ENCODE peak calls at places on chromosomes 16 and 17, in four cellular contexts. One of them, this sample, is unnamed.

GRCh38 chr17:17241656-17242055 is 4.7 kb upstream of the FLCN start:
- DNase-seq in tibial nerve: no peak
- DNase-seq in Peyer's patch: no peak
- DNase-seq in prostate gland: no peak
- DNase-seq in this sample: no peak

GRCh38 chr17:57724038-57724728 is 20.9 kb downstream of the CCDC182 start:
- DNase-seq in Peyer's patch: no peak
- DNase-seq in prostate gland: no peak
- DNase-seq in tibial nerve: no peak
- DNase-seq in this sample: no peak

GRCh38 chr17:39765159-39765558 is 27.4 kb downstream of the GRB7 start:
- DNase-seq in prostate gland: no peak
- DNase-seq in Peyer's patch: no peak
- DNase-seq in tibial nerve: no peak
- DNase-seq in this sample: no peak

GRCh38 chr16:90008708-90009145 is 10.5 kb downstream of the DBNDD1 start:
- DNase-seq in Peyer's patch: peak
- DNase-seq in tibial nerve: no peak
- DNase-seq in prostate gland: no peak
- DNase-seq in this sample: peak

GRCh38 chr16:21233521-21234150 is at the start of gene ANKS4B:
- DNase-seq in tibial nerve: no peak
- DNase-seq in prostate gland: no peak
- DNase-seq in Peyer's patch: no peak
- DNase-seq in this sample: no peak

GRCh38 chr16:84434800-84435199 is 66.5 kb downstream of the ATP2C2 start:
- DNase-seq in Peyer's patch: no peak
- DNase-seq in prostate gland: no peak
- DNase-seq in tibial nerve: no peak
- DNase-seq in this sample: no peak

GRCh38 chr16:83952587-83952939 is 477 bp upstream of the OSGIN1 start:
- DNase-seq in tibial nerve: no peak
- DNase-seq in Peyer's patch: no peak
- DNase-seq in prostate gland: peak
- DNase-seq in this sample: no peak

GRCh38 chr17:66526827-66527226 is 224.4 kb downstream of the PRKCA start:
- DNase-seq in tibial nerve: no peak
- DNase-seq in prostate gland: no peak
- DNase-seq in Peyer's patch: no peak
- DNase-seq in this sample: no peak

GRCh38 chr16:84729716-84730320 is 30.0 kb downstream of the USP10 start:
- DNase-seq in tibial nerve: no peak
- DNase-seq in Peyer's patch: no peak
- DNase-seq in prostate gland: no peak
- DNase-seq in this sample: no peak

GRCh38 chr16:50368410-50369132 is at the start of gene BRD7:
- DNase-seq in Peyer's patch: peak
- DNase-seq in tibial nerve: peak
- DNase-seq in prostate gland: peak
- DNase-seq in this sample: peak

GRCh38 chr16:11914210-11914758 is 1.5 kb downstream of the GSPT1 start:
- DNase-seq in tibial nerve: no peak
- DNase-seq in prostate gland: no peak
- DNase-seq in Peyer's patch: no peak
- DNase-seq in this sample: peak

GRCh38 chr17:80611831-80612230 is 67.2 kb downstream of the RPTOR start:
- DNase-seq in Peyer's patch: no peak
- DNase-seq in tibial nerve: no peak
- DNase-seq in prostate gland: no peak
- DNase-seq in this sample: no peak

GRCh38 chr16:80116711-80117110 is 424.1 kb upstream of the DYNLRB2 start:
- DNase-seq in Peyer's patch: no peak
- DNase-seq in tibial nerve: no peak
- DNase-seq in prostate gland: no peak
- DNase-seq in this sample: no peak

GRCh38 chr17:29628619-29629018 is 5.9 kb upstream of the CORO6 start:
- DNase-seq in Peyer's patch: no peak
- DNase-seq in prostate gland: no peak
- DNase-seq in tibial nerve: no peak
- DNase-seq in this sample: no peak

GRCh38 chr16:14304891-14305459 is 233.9 kb downstream of the MRTFB start:
- DNase-seq in Peyer's patch: no peak
- DNase-seq in prostate gland: no peak
- DNase-seq in tibial nerve: no peak
- DNase-seq in this sample: no peak

GRCh38 chr17:29273924-29274323 is 20.0 kb downstream of the NUFIP2 start:
- DNase-seq in prostate gland: no peak
- DNase-seq in tibial nerve: no peak
- DNase-seq in Peyer's patch: no peak
- DNase-seq in this sample: no peak

GRCh38 chr16:27803775-27804549 is 254.0 kb downstream of the KATNIP start:
- DNase-seq in Peyer's patch: no peak
- DNase-seq in prostate gland: no peak
- DNase-seq in tibial nerve: no peak
- DNase-seq in this sample: no peak

DNA sequence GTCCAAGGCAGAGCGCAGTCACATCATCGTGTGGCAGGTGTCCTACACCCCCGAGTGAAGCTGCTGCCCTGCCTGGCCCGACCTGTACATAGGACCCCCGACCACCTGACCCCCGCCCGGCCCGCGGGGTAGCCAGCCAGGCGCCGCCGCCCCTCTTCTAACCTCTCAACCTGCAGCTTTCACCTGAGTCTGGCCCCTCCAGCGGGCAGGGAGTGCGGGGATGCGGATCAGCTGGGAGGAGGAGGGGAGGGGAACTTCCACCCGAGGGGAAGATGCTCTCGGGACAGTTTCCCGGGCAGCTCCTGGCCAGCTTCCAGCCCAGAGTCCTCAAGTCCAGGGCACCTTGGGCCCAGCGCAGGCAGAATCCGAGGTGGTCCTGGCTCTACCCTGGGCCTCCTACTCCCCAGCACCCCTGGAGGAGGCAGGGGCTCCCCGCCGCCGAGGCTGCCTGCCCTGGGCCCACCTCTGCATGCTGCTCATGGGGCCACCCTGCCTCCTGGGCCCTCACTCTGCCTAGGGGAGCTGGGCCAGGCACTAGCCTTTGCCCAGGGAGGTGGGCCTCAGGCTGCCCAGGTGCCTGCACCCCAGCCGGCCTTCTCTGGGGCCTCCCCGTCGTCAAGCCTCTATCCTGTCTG is 2.5 kb downstream of the NME3 start:
- DNase-seq in prostate gland: no peak
- DNase-seq in tibial nerve: no peak
- DNase-seq in Peyer's patch: no peak
- DNase-seq in this sample: no peak
- H3K27ac ChIP-seq in prostate gland: no peak
- H3K27ac ChIP-seq in tibial nerve: no peak
- H3K27ac ChIP-seq in Peyer's patch: no peak
- H3K27ac ChIP-seq in this sample: no peak

GRCh38 chr17:4947010-4947410 is 1.3 kb downstream of the PFN1 start:
- DNase-seq in Peyer's patch: peak
- DNase-seq in prostate gland: no peak
- DNase-seq in tibial nerve: no peak
- DNase-seq in this sample: no peak

GRCh38 chr17:4948997-4949320 is 629 bp upstream of the PFN1 start:
- DNase-seq in tibial nerve: peak
- DNase-seq in Peyer's patch: peak
- DNase-seq in prostate gland: peak
- DNase-seq in this sample: no peak

GRCh38 chr17:4947411-4948165 is 742 bp downstream of the PFN1 start:
- DNase-seq in Peyer's patch: peak
- DNase-seq in tibial nerve: peak
- DNase-seq in prostate gland: peak
- DNase-seq in this sample: peak

GRCh38 chr17:4949321-4950074 is 1.2 kb upstream of the PFN1 start:
- DNase-seq in tibial nerve: peak
- DNase-seq in Peyer's patch: peak
- DNase-seq in prostate gland: peak
- DNase-seq in this sample: peak

DNA sequence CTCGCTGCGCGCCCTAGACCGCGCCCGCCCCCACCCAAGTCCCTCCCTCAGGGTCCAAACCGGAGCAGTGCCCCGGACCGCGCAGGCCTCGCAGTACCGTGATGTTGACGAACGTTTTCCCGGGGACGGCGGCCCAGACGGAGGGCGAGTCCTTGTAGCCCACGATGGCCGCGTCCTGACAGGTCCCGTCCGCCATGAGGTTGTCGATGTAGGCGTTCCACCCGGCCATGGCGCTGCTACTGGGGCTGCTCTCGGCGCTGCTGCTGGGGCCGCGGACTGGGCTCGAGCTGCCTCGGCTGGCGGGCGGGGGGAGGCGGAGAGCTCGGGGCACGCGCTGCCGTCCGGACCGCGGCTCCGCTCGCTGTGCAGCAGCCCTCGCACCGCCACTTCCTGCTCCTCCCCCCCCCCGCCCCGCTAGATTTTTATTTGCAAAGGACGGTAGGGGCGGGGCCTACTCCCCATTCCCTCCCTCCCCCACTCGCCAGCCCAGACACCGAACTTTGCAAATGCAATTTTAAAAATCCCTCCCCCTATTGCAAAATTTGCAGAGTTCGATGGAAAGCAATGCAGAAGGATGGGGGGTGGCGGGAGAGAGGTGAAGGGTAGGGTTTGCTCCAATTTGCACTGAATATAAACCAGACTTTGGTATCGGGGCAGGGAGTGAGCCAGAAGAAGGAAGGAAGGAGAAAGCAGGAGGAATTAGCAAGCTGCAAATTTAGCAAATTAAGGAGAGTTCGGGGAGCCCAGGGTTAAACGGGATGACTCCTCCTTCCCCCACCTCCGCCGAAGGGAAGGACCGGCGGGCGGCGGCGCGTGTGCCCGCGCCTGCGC is at the start of gene PFN1:
- DNase-seq in tibial nerve: peak
- DNase-seq in Peyer's patch: peak
- DNase-seq in prostate gland: peak
- DNase-seq in this sample: peak
- TF ChIP-seq CTCF in tibial nerve: no peak
- TF ChIP-seq CTCF in Peyer's patch: peak
- TF ChIP-seq CTCF in prostate gland: no peak
- TF ChIP-seq CTCF in this sample: no peak

GRCh38 chr16:76193851-76194620 is 83.2 kb upstream of the CNTNAP4 start:
- DNase-seq in tibial nerve: no peak
- DNase-seq in prostate gland: no peak
- DNase-seq in Peyer's patch: no peak
- DNase-seq in this sample: no peak
- H3K27ac ChIP-seq in tibial nerve: peak
- H3K27ac ChIP-seq in prostate gland: no peak
- H3K27ac ChIP-seq in Peyer's patch: no peak
- H3K27ac ChIP-seq in this sample: no peak

DNA sequence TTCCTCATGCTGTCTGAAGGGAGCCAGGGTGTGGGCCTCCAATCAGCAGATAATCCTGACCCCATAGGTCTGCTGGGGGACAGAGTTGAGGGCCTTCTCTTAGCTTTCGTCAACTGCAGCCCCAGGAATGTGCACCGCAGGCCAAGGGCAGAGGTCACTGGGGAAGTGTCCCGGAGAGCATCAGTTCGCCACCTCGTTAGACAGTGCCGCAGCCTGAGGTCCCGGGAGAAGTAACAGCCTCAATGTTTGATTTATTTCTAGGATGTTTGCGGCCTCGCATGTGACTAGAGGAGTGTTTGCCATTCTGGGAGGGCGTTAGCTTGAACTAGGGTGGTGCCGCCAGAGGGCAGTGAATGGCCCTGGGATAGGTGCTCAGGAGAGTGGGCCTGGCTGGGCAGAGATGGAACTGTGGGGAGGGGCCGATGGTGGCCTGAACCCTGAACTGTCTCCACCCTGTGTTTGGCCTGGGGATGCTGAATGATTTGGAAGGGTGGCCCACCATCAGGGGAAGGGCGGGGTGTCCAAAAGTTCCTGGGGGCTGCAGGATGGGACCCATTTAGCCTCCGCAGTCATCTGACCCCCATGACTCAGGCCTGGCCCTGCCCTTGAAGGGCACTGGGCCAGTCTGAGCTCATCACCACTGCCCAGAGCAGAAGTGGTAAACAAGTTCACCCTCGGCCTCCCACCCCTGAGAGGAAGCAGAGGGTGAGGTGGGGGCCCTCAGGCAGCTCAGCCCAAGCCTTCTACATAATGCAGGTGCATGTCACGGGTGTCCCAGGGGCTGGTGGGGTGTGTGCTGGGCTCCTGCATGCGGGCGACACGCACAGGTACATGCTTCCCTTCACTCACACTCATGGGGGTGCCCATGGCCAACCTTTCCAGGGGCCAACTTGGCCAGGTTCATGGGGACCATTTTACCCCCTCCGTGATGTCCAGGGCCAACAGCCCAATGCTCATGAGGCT is 12.4 kb upstream of the TAC4 start:
- DNase-seq in prostate gland: no peak
- DNase-seq in Peyer's patch: no peak
- DNase-seq in tibial nerve: no peak
- DNase-seq in this sample: no peak
- TF ChIP-seq CTCF in prostate gland: no peak
- TF ChIP-seq CTCF in Peyer's patch: no peak
- TF ChIP-seq CTCF in tibial nerve: no peak
- TF ChIP-seq CTCF in this sample: no peak

GRCh38 chr16:60763869-60764268 is 1272.4 kb downstream of the CDH8 start:
- DNase-seq in prostate gland: no peak
- DNase-seq in Peyer's patch: no peak
- DNase-seq in tibial nerve: no peak
- DNase-seq in this sample: no peak
- H3K27ac ChIP-seq in prostate gland: no peak
- H3K27ac ChIP-seq in Peyer's patch: no peak
- H3K27ac ChIP-seq in tibial nerve: no peak
- H3K27ac ChIP-seq in this sample: no peak

GRCh38 chr16:59188029-59188428 is 453.9 kb upstream of the GOT2 start:
- DNase-seq in tibial nerve: no peak
- DNase-seq in prostate gland: no peak
- DNase-seq in Peyer's patch: no peak
- DNase-seq in this sample: no peak

GRCh38 chr16:59198487-59198886 is 464.4 kb upstream of the GOT2 start:
- DNase-seq in tibial nerve: no peak
- DNase-seq in prostate gland: no peak
- DNase-seq in Peyer's patch: no peak
- DNase-seq in this sample: no peak

GRCh38 chr16:59195242-59195641 is 461.1 kb upstream of the GOT2 start:
- DNase-seq in tibial nerve: no peak
- DNase-seq in prostate gland: no peak
- DNase-seq in Peyer's patch: no peak
- DNase-seq in this sample: no peak

GRCh38 chr16:59192551-59193199 is 458.6 kb upstream of the GOT2 start:
- DNase-seq in tibial nerve: no peak
- DNase-seq in prostate gland: no peak
- DNase-seq in Peyer's patch: no peak
- DNase-seq in this sample: no peak
- TF ChIP-seq CTCF in tibial nerve: no peak
- TF ChIP-seq CTCF in prostate gland: no peak
- TF ChIP-seq CTCF in Peyer's patch: no peak
- TF ChIP-seq CTCF in this sample: no peak